ENCODE peak calls at places on chromosomes 13 and 19, in five cellular contexts. P, K, M, O and Q are unnamed samples.
A peak's percentile ranks its signal among the peaks of the same experiment; 100 is the strongest.

GRCh38 chr19:7541481-7541824 is 5.9 kb downstream of the PNPLA6 start:
- DNase-seq in P (no peak), K (no peak), M (no peak), O (peak; percentile 45), Q (no peak)

GRCh38 chr13:22451345-22451744 is 729.4 kb upstream of the SGCG start:
- DNase-seq in P (no peak), K (no peak), M (no peak), O (no peak), Q (no peak)

GRCh38 chr13:100022798-100023197 is 41.2 kb downstream of the ZIC2 start:
- DNase-seq in P (no peak), K (no peak), M (no peak), O (no peak), Q (no peak)

GRCh38 chr19:18848860-18849661 is 17.3 kb downstream of the UPF1 start:
- DNase-seq in P (peak; percentile 80), K (peak; percentile 34), M (no peak), O (peak; percentile 81), Q (peak; percentile 69)

GRCh38 chr13:49633687-49634086 is 5.4 kb downstream of the ARL11 start:
- DNase-seq in P (no peak), K (no peak), M (no peak), O (no peak), Q (no peak)

GRCh38 chr13:35716644-35717170 is 240.2 kb upstream of the MAB21L1 start:
- DNase-seq in P (no peak), K (no peak), M (no peak), O (no peak), Q (no peak)

GRCh38 chr19:4379383-4380253 is 20.7 kb downstream of the SH3GL1 start:
- DNase-seq in P (no peak), K (peak; percentile 41), M (peak; percentile 64), O (peak; percentile 81), Q (no peak)

GRCh38 chr19:55146078-55146647 is 2.8 kb downstream of the TNNT1 start:
- DNase-seq in P (peak; percentile 49), K (peak; percentile 47), M (no peak), O (no peak), Q (no peak)

GRCh38 chr13:87084192-87084591 is 587.0 kb upstream of the SLITRK5 start:
- DNase-seq in P (no peak), K (no peak), M (no peak), O (no peak), Q (no peak)

GRCh38 chr13:42355118-42355840 is 83.3 kb downstream of the AKAP11 start:
- DNase-seq in P (no peak), K (no peak), M (no peak), O (no peak), Q (no peak)

GRCh38 chr19:15466851-15467733 is 2.7 kb upstream of the RASAL3 start:
- DNase-seq in P (no peak), K (no peak), M (peak; percentile 77), O (no peak), Q (no peak)

GRCh38 chr19:48290923-48291700 is 21.2 kb downstream of the ZNF114 start:
- DNase-seq in P (peak; percentile 84), K (peak; percentile 56), M (peak; percentile 56), O (peak; percentile 83), Q (peak; percentile 42)

GRCh38 chr13:33743438-33744368 is 74.2 kb upstream of the RFC3 start:
- DNase-seq in P (no peak), K (no peak), M (no peak), O (no peak), Q (no peak)